ENCODE peak calls at places on chromosomes 5 and 9, in eight cellular contexts. R, I, V, T, M, P, Y and D are unnamed samples.

GRCh38 chr5:74386571-74387334 is 253.8 kb downstream of the ENC1 start:
- DNase-seq in R (no peak), I (peak), V (no peak), T (no peak), M (no peak), P (peak), Y (no peak), D (peak)

GRCh38 chr5:159773062-159773924 is 143.0 kb upstream of the ADRA1B start:
- DNase-seq in R (peak), I (peak), V (peak), T (peak), M (peak), P (peak), Y (peak), D (peak)

GRCh38 chr9:113921366-113921765 is 45.3 kb downstream of the ZNF618 start:
- DNase-seq in R (no peak), I (peak), V (no peak), T (no peak), M (no peak), P (no peak), Y (no peak), D (no peak)

GRCh38 chr5:50420343-50420935 is 20.6 kb downstream of the EMB start:
- DNase-seq in R (no peak), I (no peak), V (no peak), T (no peak), M (no peak), P (peak), Y (no peak), D (no peak)

GRCh38 chr9:14251146-14252071 is 62.5 kb downstream of the NFIB start:
- DNase-seq in R (no peak), I (peak), V (peak), T (no peak), M (peak), P (peak), Y (peak), D (peak)

GRCh38 chr9:114163517-114163924 is 8.2 kb downstream of the COL27A1 start:
- DNase-seq in R (peak), I (peak), V (peak), T (no peak), M (no peak), P (peak), Y (peak), D (peak)

GRCh38 chr5:3428355-3428754 is 167.3 kb upstream of the IRX1 start:
- DNase-seq in R (peak), I (no peak), V (no peak), T (no peak), M (no peak), P (no peak), Y (no peak), D (no peak)

GRCh38 chr5:60961685-60962084 is 16.7 kb downstream of the NDUFAF2 start:
- DNase-seq in R (no peak), I (peak), V (peak), T (no peak), M (no peak), P (peak), Y (no peak), D (no peak)

GRCh38 chr9:35733109-35733541 is 659 bp downstream of the CREB3 start:
- DNase-seq in R (peak), I (peak), V (peak), T (no peak), M (peak), P (peak), Y (peak), D (peak)

GRCh38 chr9:8694983-8695588 is 895.5 kb upstream of the DMAC1 start:
- DNase-seq in R (no peak), I (no peak), V (no peak), T (no peak), M (no peak), P (no peak), Y (no peak), D (no peak)

GRCh38 chr5:126137771-126138474 is 285.3 kb upstream of the GRAMD2B start:
- DNase-seq in R (no peak), I (no peak), V (no peak), T (no peak), M (no peak), P (peak), Y (no peak), D (no peak)

GRCh38 chr5:37839441-37840035 is 303 bp downstream of the GDNF start:
- DNase-seq in R (peak), I (peak), V (peak), T (no peak), M (peak), P (peak), Y (no peak), D (peak)

GRCh38 chr5:76403713-76403962 is 553 bp downstream of the IQGAP2 start:
- DNase-seq in R (no peak), I (no peak), V (peak), T (no peak), M (no peak), P (no peak), Y (no peak), D (peak)

GRCh38 chr9:95749493-95749892 is 126.0 kb upstream of the ERCC6L2 start:
- DNase-seq in R (no peak), I (no peak), V (no peak), T (no peak), M (no peak), P (no peak), Y (no peak), D (no peak)

GRCh38 chr5:43141211-43141610 is 20.5 kb downstream of the ZNF131 start:
- DNase-seq in R (no peak), I (peak), V (no peak), T (peak), M (no peak), P (peak), Y (no peak), D (no peak)

GRCh38 chr5:150523472-150524350 is 15.8 kb downstream of the NDST1 start:
- DNase-seq in R (peak), I (peak), V (peak), T (no peak), M (peak), P (peak), Y (no peak), D (peak)

GRCh38 chr5:39108987-39109386 is 34.8 kb upstream of the RICTOR start:
- DNase-seq in R (no peak), I (no peak), V (no peak), T (no peak), M (peak), P (no peak), Y (no peak), D (no peak)

GRCh38 chr9:127267793-127268507 is 3.4 kb downstream of the GARNL3 start:
- DNase-seq in R (no peak), I (no peak), V (no peak), T (no peak), M (no peak), P (no peak), Y (no peak), D (no peak)

GRCh38 chr5:153660919-153661318 is 170.4 kb downstream of the GRIA1 start:
- DNase-seq in R (no peak), I (peak), V (no peak), T (no peak), M (peak), P (no peak), Y (no peak), D (no peak)

GRCh38 chr5:153658606-153659005 is 168.1 kb downstream of the GRIA1 start:
- DNase-seq in R (no peak), I (no peak), V (no peak), T (no peak), M (no peak), P (peak), Y (no peak), D (no peak)

GRCh38 chr5:153658151-153658550 is 167.7 kb downstream of the GRIA1 start:
- DNase-seq in R (no peak), I (no peak), V (no peak), T (no peak), M (no peak), P (no peak), Y (no peak), D (no peak)

GRCh38 chr5:153661897-153662296 is 171.4 kb downstream of the GRIA1 start:
- DNase-seq in R (no peak), I (no peak), V (no peak), T (no peak), M (no peak), P (no peak), Y (no peak), D (no peak)

DNA sequence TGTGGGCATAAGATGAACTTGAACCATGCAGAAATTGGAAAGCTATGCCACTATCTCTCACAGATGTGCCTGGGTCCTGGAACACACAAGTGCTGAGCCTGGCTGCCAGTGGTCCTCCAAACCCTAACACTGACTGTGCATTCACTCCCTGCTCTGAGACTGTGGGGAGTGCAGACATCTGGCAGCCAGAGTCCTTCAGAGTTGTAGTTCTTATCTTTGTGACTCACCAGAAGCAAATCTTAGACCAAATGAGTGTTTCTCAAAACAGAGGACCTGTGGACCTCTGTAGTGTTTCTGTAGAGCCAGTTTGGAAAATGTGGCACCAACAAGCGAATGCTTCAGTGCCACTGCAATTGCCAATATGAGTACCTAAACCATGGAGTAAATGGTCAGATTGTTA is 168.9 kb downstream of the GRIA1 start:
- DNase-seq in R (peak), I (peak), V (no peak), T (no peak), M (no peak), P (peak), Y (no peak), D (no peak)
- TF ChIP-seq CTCF in R (no peak), I (no peak), V (no peak), T (no peak), M (no peak), P (no peak), Y (no peak), D (no peak)

GRCh38 chr5:135631356-135631755 is 52.6 kb upstream of the CXCL14 start:
- DNase-seq in R (no peak), I (no peak), V (no peak), T (no peak), M (no peak), P (no peak), Y (peak), D (no peak)

GRCh38 chr5:135629666-135630065 is 50.9 kb upstream of the CXCL14 start:
- DNase-seq in R (no peak), I (no peak), V (no peak), T (no peak), M (no peak), P (no peak), Y (no peak), D (no peak)

GRCh38 chr5:135629164-135629563 is 50.4 kb upstream of the CXCL14 start:
- DNase-seq in R (no peak), I (no peak), V (no peak), T (no peak), M (no peak), P (peak), Y (no peak), D (no peak)

GRCh38 chr5:135635471-135635870 is 56.7 kb upstream of the CXCL14 start:
- DNase-seq in R (no peak), I (no peak), V (no peak), T (no peak), M (no peak), P (no peak), Y (peak), D (no peak)

DNA sequence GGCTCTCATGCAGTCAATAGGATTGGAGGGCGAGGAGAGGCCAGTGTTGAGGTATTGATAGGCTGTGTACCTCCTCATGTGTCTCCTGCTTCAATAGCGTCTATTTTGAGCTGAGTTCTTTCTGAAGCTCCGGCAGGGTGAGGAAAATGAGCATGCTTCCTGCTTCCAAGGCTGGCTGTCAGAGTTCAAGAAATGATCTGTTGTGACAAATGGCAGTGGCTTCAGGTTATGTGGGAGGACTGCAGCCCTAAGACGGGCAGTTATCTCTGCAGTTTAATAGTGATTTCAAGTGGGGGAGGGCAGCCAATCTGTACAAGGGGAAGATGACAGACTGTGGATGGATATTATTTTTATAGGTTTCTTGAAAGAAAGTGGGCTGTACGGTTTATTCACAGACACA is 54.0 kb upstream of the CXCL14 start:
- DNase-seq in R (peak), I (no peak), V (no peak), T (no peak), M (no peak), P (no peak), Y (peak), D (no peak)
- H3K27ac ChIP-seq in R (no peak), I (no peak), V (no peak), T (no peak), M (no peak), P (no peak), Y (no peak), D (no peak)

GRCh38 chr5:154273028-154273617 is 82.6 kb downstream of the GALNT10 start:
- DNase-seq in R (no peak), I (peak), V (peak), T (no peak), M (no peak), P (peak), Y (peak), D (peak)

GRCh38 chr5:154269414-154269813 is 78.9 kb downstream of the GALNT10 start:
- DNase-seq in R (no peak), I (no peak), V (no peak), T (no peak), M (no peak), P (no peak), Y (no peak), D (no peak)

GRCh38 chr5:154273963-154274827 is 83.7 kb downstream of the GALNT10 start:
- DNase-seq in R (no peak), I (no peak), V (no peak), T (no peak), M (no peak), P (no peak), Y (no peak), D (no peak)

GRCh38 chr5:154271936-154272514 is 81.5 kb downstream of the GALNT10 start:
- DNase-seq in R (no peak), I (no peak), V (no peak), T (no peak), M (no peak), P (no peak), Y (no peak), D (no peak)

GRCh38 chr5:154271466-154271865 is 80.9 kb downstream of the GALNT10 start:
- DNase-seq in R (no peak), I (no peak), V (no peak), T (no peak), M (no peak), P (no peak), Y (no peak), D (no peak)
- TF ChIP-seq CTCF in R (no peak), I (no peak), V (no peak), T (no peak), M (no peak), P (no peak), Y (no peak), D (no peak)

GRCh38 chr5:171965740-171966139 is 40.7 kb downstream of the FBXW11 start:
- DNase-seq in R (no peak), I (no peak), V (no peak), T (no peak), M (no peak), P (no peak), Y (no peak), D (no peak)

GRCh38 chr5:171968512-171968911 is 37.9 kb downstream of the FBXW11 start:
- DNase-seq in R (no peak), I (no peak), V (no peak), T (no peak), M (no peak), P (no peak), Y (no peak), D (no peak)

GRCh38 chr5:171966270-171966669 is 40.2 kb downstream of the FBXW11 start:
- DNase-seq in R (no peak), I (no peak), V (no peak), T (no peak), M (no peak), P (no peak), Y (no peak), D (no peak)

GRCh38 chr5:171969288-171969880 is 37.1 kb downstream of the FBXW11 start:
- DNase-seq in R (no peak), I (no peak), V (no peak), T (no peak), M (no peak), P (no peak), Y (no peak), D (no peak)

DNA sequence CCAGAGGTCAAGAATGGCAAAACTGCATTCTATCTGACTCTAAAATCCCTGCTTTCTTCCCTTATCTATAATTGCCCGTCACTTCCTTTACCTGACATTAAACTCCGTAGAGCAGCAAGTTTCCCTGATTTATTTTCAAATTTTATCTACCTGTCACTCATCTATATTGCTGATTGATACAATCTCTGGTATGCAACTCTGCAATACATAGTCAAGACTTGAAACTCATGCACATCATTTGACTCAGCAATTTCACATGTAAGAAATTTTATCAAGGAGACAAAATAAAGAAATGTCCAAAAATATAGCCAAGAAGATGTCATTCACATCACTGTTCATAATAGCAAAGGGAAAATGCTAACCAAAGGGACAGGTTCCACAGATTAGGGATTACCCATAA is 39.5 kb downstream of the FBXW11 start:
- DNase-seq in R (no peak), I (no peak), V (no peak), T (no peak), M (no peak), P (no peak), Y (no peak), D (no peak)
- H3K27ac ChIP-seq in R (peak), I (no peak), V (no peak), T (peak), M (peak), P (no peak), Y (no peak), D (no peak)